ENCODE peak calls at places on chromosomes 11 and 22, in six cellular contexts. X is HCT116, T is GM12891, B is HepG2, N is stomach, J is GM12892. Z is an unnamed sample.

GRCh38 chr11:47616726-47617416 is 22.7 kb upstream of the C1QTNF4 start:
- DNase-seq in X (peak), T (no peak), B (peak), N (no peak), J (no peak), Z (peak)

GRCh38 chr11:93614111-93614784 is 47.2 kb upstream of the CEP295 start:
- DNase-seq in X (peak), T (no peak), B (peak), N (no peak), J (no peak), Z (no peak)

GRCh38 chr11:123429336-123429735 is 733 bp upstream of the GRAMD1B start:
- DNase-seq in X (no peak), T (no peak), B (no peak), N (no peak), J (no peak), Z (no peak)

GRCh38 chr11:116853461-116854073 is 16.1 kb upstream of the APOA1 start:
- DNase-seq in X (peak), T (peak), B (no peak), N (peak), J (peak), Z (no peak)

GRCh38 chr22:49334589-49334873 is 493.1 kb downstream of the BRD1 start:
- DNase-seq in X (no peak), T (no peak), B (no peak), N (no peak), J (no peak), Z (no peak)

GRCh38 chr11:43278302-43278956 is 33.4 kb upstream of the API5 start:
- DNase-seq in X (peak), T (no peak), B (peak), N (no peak), J (no peak), Z (no peak)

GRCh38 chr11:118202599-118203422 is 22.0 kb downstream of the JAML start:
- DNase-seq in X (no peak), T (no peak), B (peak), N (peak), J (no peak), Z (no peak)

GRCh38 chr11:8263109-8263768 is 439 bp downstream of the LMO1 start:
- DNase-seq in X (no peak), T (no peak), B (no peak), N (no peak), J (peak), Z (peak)

GRCh38 chr11:99952816-99953215 is 734.3 kb upstream of the ARHGAP42 start:
- DNase-seq in X (no peak), T (no peak), B (no peak), N (no peak), J (no peak), Z (no peak)

GRCh38 chr11:2186669-2187266 is 15.2 kb upstream of the TH start:
- DNase-seq in X (peak), T (peak), B (peak), N (peak), J (no peak), Z (no peak)

GRCh38 chr11:73493838-73494598 is 103.9 kb downstream of the FAM168A start:
- DNase-seq in X (peak), T (no peak), B (peak), N (no peak), J (no peak), Z (no peak)

GRCh38 chr11:128552783-128553661 is 34.3 kb downstream of the ETS1 start:
- DNase-seq in X (no peak), T (peak), B (no peak), N (no peak), J (peak), Z (no peak)
- TF ChIP-seq POLR2A in X (no peak), T (peak), B (no peak), N (no peak), J (peak), Z (no peak)

GRCh38 chr11:9719949-9720646 is 56.2 kb downstream of the SWAP70 start:
- DNase-seq in X (no peak), T (no peak), B (no peak), N (no peak), J (no peak), Z (no peak)
- TF ChIP-seq POLR2AphosphoS5 in X (no peak), T (no peak), B (no peak), N (peak), J (peak), Z (no peak)

DNA sequence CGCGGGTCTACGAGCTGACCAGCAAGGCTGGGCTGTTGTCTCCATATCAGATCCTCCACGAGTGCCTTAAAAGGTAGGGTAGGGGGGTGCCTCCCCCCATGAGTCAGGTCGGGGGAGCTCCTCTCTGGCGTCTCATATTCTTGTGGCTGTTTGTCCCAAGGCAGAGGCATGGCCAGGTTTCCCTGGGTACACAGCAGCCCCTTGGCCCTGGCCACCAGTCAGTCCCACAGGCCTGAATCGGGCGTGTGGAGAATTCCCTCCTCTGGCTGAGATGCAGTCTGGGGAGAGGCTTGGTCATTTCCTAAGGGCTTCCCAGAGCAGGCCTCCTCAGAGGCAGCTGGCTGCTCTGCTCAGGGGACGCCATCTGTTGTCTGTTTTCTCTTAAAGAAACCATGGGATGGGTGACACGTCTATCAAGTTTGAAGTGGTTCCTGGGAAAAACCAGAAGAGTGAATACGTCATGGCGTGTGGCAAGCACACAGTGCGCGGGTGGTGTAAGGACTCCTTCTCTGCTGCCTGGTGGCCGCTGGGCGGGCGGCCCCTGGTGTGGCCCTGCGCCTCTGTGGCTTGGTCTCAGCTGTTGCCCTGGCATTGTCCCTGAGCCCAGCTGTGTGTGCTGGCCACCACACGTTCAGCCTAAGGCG is 9.6 kb upstream of the RANBP1 start:
- DNase-seq in X (no peak), T (no peak), B (no peak), N (no peak), J (no peak), Z (no peak)
- TF ChIP-seq POLR2A in X (no peak), T (no peak), B (no peak), N (no peak), J (no peak), Z (no peak)

GRCh38 chr11:44947114-44947513 is 3.6 kb downstream of the TP53I11 start:
- DNase-seq in X (no peak), T (no peak), B (no peak), N (no peak), J (no peak), Z (no peak)

GRCh38 chr11:44950625-44951472 is at the start of gene TP53I11:
- DNase-seq in X (peak), T (peak), B (no peak), N (peak), J (peak), Z (peak)

GRCh38 chr11:44950036-44950624 is 553 bp downstream of the TP53I11 start:
- DNase-seq in X (no peak), T (no peak), B (no peak), N (peak), J (no peak), Z (no peak)

GRCh38 chr11:44948155-44948554 is 2.5 kb downstream of the TP53I11 start:
- DNase-seq in X (no peak), T (no peak), B (no peak), N (no peak), J (no peak), Z (no peak)

GRCh38 chr11:44949160-44950035 is 1.3 kb downstream of the TP53I11 start:
- DNase-seq in X (no peak), T (no peak), B (no peak), N (no peak), J (no peak), Z (no peak)
- TF ChIP-seq POLR2AphosphoS5 in X (peak), T (no peak), B (no peak), N (no peak), J (no peak), Z (no peak)

DNA sequence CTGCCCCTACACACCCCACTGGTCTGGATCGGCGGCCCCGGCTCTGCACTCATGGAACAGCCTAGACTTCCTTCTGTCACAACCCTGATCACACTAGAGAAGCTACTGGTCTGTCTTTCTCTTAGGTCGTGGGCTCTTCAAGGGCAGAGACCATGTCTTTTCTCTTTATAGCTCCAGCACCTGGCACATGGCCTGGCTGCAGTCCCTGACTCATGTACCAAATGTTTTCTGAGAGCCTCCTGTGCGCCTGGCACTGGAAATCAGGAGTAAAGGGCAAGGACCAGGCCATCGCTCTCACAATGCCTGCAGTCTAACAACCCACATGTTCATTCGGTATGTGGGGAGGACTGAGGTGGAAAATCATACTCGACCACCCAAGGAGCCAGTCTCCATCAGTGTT is 7.5 kb downstream of the ASCC2 start:
- DNase-seq in X (no peak), T (no peak), B (no peak), N (no peak), J (no peak), Z (no peak)
- TF ChIP-seq POLR2A in X (no peak), T (no peak), B (no peak), N (no peak), J (no peak), Z (no peak)

GRCh38 chr11:33934450-33934849 is 42.6 kb upstream of the LMO2 start:
- DNase-seq in X (no peak), T (no peak), B (no peak), N (no peak), J (no peak), Z (no peak)
- TF ChIP-seq POLR2AphosphoS5 in X (no peak), T (no peak), B (no peak), N (no peak), J (no peak), Z (no peak)

GRCh38 chr22:37242395-37242918 is 1.6 kb downstream of the RAC2 start:
- DNase-seq in X (no peak), T (peak), B (no peak), N (peak), J (peak), Z (peak)
- TF ChIP-seq POLR2A in X (no peak), T (peak), B (no peak), N (no peak), J (peak), Z (no peak)